ENCODE peak calls at places on chromosomes 7 and 10, in six cellular contexts. O, X, W, J, G and C are unnamed samples.

GRCh38 chr10:21314234-21314633 is 211.2 kb downstream of the SKIDA1 start:
- DNase-seq in X (no peak), J (no peak), O (no peak), W (no peak), G (no peak), C (no peak)

GRCh38 chr7:91183408-91183807 is 80.8 kb upstream of the FZD1 start:
- DNase-seq in O (no peak), J (no peak), G (no peak), W (no peak), X (no peak), C (no peak)

GRCh38 chr10:109062371-109062770 is 860.9 kb downstream of the XPNPEP1 start:
- DNase-seq in G (peak; percentile 6), J (no peak), X (peak; percentile 78), O (no peak), W (no peak), C (no peak)

GRCh38 chr7:2802504-2803341 is 41.4 kb downstream of the GNA12 start:
- DNase-seq in W (no peak), O (no peak), X (no peak), J (peak; percentile 45), G (no peak), C (no peak)

GRCh38 chr10:68959695-68960524 is 3.9 kb downstream of the DDX21 start:
- DNase-seq in G (no peak), O (no peak), W (no peak), X (no peak), J (no peak), C (no peak)

GRCh38 chr10:67861750-67862460 is 22.6 kb upstream of the SIRT1 start:
- DNase-seq in G (no peak), J (no peak), O (no peak), W (no peak), X (no peak), C (no peak)

GRCh38 chr7:45601094-45601493 is 26.9 kb downstream of the ADCY1 start:
- DNase-seq in X (no peak), O (no peak), W (peak; percentile 22), G (no peak), J (no peak), C (no peak)

GRCh38 chr7:19020711-19021110 is 96.7 kb downstream of the TWIST1 start:
- DNase-seq in O (no peak), J (no peak), X (peak; percentile 21), G (no peak), W (no peak), C (no peak)

GRCh38 chr7:10860516-10860915 is 113.2 kb upstream of the PHF14 start:
- DNase-seq in O (no peak), W (no peak), J (no peak), X (no peak), G (no peak), C (no peak)